ENCODE peak calls at places on chromosome X, in six cellular contexts. X, E, I, L, S and W are unnamed samples.

GRCh38 chrX:23883737-23884354 is 23.9 kb downstream of the APOO start:
- DNase-seq in X (peak), E (no peak), I (peak), L (peak), S (no peak), W (no peak)

GRCh38 chrX:274904-275475 is 6.2 kb upstream of the PLCXD1 start:
- DNase-seq in X (peak), E (peak), I (peak), L (no peak), S (peak), W (peak)

GRCh38 chrX:123199338-123199737 is 15.3 kb downstream of the GRIA3 start:
- DNase-seq in X (no peak), E (no peak), I (no peak), L (no peak), S (no peak), W (no peak)

GRCh38 chrX:149392896-149393295 is 112.2 kb downstream of the IDS start:
- DNase-seq in X (peak), E (no peak), I (no peak), L (no peak), S (no peak), W (no peak)

GRCh38 chrX:48937065-48937907 is 18.5 kb upstream of the PIM2 start:
- DNase-seq in X (peak), E (no peak), I (peak), L (no peak), S (peak), W (no peak)

GRCh38 chrX:134570899-134571298 is 87.4 kb downstream of the PLAC1 start:
- DNase-seq in X (peak), E (no peak), I (peak), L (no peak), S (no peak), W (no peak)

GRCh38 chrX:69424161-69424560 is 80.0 kb upstream of the NALF2 start:
- DNase-seq in X (peak), E (no peak), I (peak), L (peak), S (no peak), W (no peak)

GRCh38 chrX:133171962-133172708 is 46.0 kb downstream of the TFDP3 start:
- DNase-seq in X (peak), E (peak), I (peak), L (no peak), S (no peak), W (no peak)

GRCh38 chrX:106247162-106247561 is 79.1 kb downstream of the PWWP3B start:
- DNase-seq in X (peak), E (no peak), I (no peak), L (no peak), S (no peak), W (no peak)

GRCh38 chrX:154531626-154532025 is 15.0 kb downstream of the G6PD start:
- DNase-seq in X (peak), E (no peak), I (peak), L (peak), S (no peak), W (peak)

GRCh38 chrX:70525733-70526132 is 81.1 kb downstream of the DLG3 start:
- DNase-seq in X (no peak), E (no peak), I (no peak), L (no peak), S (no peak), W (no peak)

GRCh38 chrX:13007519-13008188 is 32.7 kb downstream of the TMSB4X start:
- DNase-seq in X (no peak), E (no peak), I (no peak), L (peak), S (no peak), W (no peak)

GRCh38 chrX:42992199-42992943 is 214.4 kb upstream of the PPP1R2C start:
- DNase-seq in X (peak), E (no peak), I (peak), L (no peak), S (no peak), W (no peak)

GRCh38 chrX:134625315-134625718 is 33.0 kb downstream of the PLAC1 start:
- DNase-seq in X (no peak), E (no peak), I (no peak), L (no peak), S (no peak), W (no peak)

GRCh38 chrX:145178268-145178667 is 69.0 kb upstream of the SPANXN1 start:
- DNase-seq in X (no peak), E (no peak), I (no peak), L (no peak), S (no peak), W (no peak)

GRCh38 chrX:108160309-108160708 is 68.7 kb downstream of the ATG4A start:
- DNase-seq in X (no peak), E (no peak), I (no peak), L (no peak), S (no peak), W (no peak)

GRCh38 chrX:54785901-54786300 is 12.2 kb downstream of the ITIH6 start:
- DNase-seq in X (no peak), E (no peak), I (peak), L (no peak), S (peak), W (peak)
- H2BK15ac ChIP-seq in X (no peak), E (no peak), I (no peak), L (no peak), S (peak), W (no peak)

DNA sequence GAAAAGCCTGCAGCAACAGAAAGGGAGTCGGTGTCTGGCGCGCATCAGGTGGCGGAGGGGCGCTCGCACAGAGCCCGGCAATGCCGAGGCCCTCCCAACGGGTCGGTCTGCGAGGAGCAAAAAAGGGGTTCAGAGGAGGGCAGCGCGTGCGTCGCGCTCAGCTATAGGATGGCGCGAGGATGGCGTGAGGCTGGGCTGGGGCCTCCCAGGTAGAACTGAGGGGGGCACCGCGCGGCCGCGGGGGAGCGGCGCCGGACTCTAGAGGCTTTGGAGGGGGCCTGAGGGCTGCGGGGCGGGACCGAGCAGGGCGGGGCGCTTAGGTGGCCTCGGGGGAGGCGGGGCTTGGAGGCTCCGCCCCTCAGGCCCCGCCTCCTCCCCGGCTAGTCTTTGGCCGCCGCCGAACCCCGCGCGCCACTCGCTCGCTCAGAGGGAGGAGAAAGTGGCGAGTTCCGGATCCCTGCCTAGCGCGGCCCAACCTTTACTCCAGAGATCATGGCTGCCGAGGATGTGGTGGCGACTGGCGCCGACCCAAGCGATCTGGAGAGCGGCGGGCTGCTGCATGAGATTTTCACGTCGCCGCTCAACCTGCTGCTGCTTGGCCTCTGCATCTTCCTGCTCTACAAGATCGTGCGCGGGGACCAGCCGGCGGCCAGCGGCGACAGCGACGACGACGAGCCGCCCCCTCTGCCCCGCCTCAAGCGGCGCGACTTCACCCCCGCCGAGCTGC is at the start of gene PGRMC1:
- DNase-seq in X (peak), E (peak), I (peak), L (peak), S (peak), W (peak)
- H3K18ac ChIP-seq in X (peak), E (peak), I (peak), L (peak), S (peak), W (peak)

DNA sequence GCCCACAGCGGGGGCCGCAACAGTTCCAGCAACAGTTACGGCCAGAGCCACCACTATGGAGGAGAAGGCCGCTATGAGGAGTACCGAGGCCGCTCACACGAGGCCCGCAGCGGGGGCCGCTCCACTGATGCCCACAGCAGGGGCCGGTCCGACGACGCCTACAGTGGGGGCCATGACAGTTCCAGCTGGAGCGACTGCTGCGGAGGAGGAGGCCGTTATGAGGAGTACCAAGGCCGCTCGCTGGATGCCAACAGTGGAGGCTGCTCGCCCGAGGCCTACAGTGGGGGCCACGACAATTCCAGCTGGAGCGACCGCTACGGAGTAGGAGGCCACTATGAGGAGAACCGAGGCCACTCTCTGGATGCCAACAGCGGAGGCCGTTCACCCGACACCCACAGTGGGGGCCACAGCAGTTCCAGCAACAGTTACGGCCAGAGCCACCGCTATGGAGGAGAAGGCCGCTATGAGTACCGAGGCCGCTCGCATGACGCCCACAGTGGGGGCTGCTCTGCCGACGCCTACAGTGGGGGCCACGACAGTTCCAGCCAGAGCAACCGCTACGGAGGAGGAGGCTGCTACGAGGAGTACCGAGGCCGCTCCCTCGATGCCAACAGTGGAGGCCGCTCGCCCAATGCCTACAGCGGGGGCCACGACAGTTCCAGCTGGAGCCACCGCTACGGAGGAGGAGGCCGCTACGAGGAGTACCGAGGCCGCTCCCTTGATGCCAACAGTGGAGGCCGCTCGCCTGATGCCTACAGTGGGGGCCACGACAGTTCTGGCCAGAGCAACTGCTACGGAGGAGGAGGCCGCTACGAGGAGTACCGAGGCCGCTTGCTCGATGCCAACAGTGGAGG is 1.7 kb downstream of the RBMXL3 start:
- DNase-seq in X (no peak), E (no peak), I (no peak), L (no peak), S (no peak), W (no peak)
- H2BK15ac ChIP-seq in X (no peak), E (no peak), I (no peak), L (no peak), S (no peak), W (no peak)

DNA sequence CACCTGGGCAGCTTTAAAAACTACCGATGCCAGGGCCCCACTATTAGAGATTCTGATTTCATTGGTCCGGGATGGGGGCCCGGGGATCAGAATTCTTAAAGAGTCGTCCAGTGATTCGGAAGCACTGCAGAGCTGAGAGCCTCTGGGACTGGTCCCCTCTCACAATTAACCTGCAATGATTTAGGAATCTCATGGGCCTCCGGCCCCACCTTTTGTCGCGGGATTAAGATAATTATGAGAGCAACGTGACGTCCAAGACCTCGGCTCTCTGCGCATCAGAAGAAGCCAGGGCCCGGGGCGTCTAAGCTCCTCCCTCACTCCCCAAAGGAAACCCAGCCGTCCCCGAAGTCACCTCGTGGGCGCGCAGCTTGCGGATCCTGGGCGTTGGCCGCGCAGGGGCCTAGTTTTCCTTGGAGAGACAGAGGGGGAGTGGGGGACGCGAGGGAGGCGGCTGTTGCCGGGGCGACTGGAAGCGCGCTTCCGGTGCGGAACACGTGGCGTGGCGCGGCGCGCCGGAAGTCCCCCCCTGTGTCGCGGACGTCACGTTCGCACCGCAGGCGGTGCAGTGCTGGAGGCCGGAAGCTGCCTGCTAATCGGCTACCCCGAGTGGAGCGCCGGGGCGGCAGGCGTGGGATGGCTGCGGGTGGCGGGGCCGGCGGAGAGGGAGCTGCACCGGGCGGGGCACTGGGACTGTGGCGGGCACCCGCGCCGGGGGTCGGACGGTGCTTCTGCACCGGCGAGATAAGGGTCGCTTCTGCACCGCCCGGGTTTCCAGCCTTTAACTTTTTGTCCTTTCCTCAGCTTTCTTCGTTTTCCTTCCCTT is at the start of gene GEMIN8:
- DNase-seq in X (peak), E (peak), I (peak), L (peak), S (peak), W (peak)
- H3K18ac ChIP-seq in X (peak), E (peak), I (peak), L (peak), S (no peak), W (peak)

DNA sequence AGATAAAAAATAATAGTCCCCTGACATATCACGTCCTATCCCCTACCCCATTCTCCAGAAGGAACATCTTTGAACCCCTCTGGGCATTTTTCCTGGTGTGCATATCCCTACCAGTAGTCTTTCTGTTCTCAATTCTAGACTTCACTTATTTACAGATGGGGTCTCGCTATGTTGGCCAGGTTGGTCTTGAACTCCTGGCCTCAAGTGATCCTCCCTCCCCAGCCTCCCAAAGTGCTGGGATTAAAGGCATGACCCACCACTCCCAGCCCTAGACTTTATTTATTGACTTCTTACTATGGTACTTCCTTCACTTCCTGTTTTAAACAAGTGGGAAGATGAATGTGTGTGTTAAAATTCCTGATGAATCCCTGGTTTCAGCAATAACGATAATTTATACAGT is 612 bp upstream of the RRAGB start:
- DNase-seq in X (no peak), E (no peak), I (no peak), L (no peak), S (no peak), W (no peak)
- H2BK15ac ChIP-seq in X (no peak), E (no peak), I (no peak), L (no peak), S (no peak), W (no peak)

GRCh38 chrX:64205441-64205734 is at the start of gene AMER1:
- DNase-seq in X (no peak), E (no peak), I (no peak), L (no peak), S (no peak), W (no peak)

GRCh38 chrX:64204701-64205440 is 637 bp downstream of the AMER1 start:
- DNase-seq in X (peak), E (no peak), I (peak), L (peak), S (peak), W (peak)

GRCh38 chrX:64206556-64207162 is 1.2 kb upstream of the AMER1 start:
- DNase-seq in X (peak), E (no peak), I (no peak), L (peak), S (no peak), W (no peak)

GRCh38 chrX:64204252-64204651 is 1.3 kb downstream of the AMER1 start:
- DNase-seq in X (peak), E (no peak), I (peak), L (peak), S (peak), W (peak)

GRCh38 chrX:64205735-64206491 is 405 bp upstream of the AMER1 start:
- DNase-seq in X (peak), E (peak), I (peak), L (peak), S (peak), W (peak)
- H3K18ac ChIP-seq in X (peak), E (peak), I (peak), L (peak), S (peak), W (peak)

DNA sequence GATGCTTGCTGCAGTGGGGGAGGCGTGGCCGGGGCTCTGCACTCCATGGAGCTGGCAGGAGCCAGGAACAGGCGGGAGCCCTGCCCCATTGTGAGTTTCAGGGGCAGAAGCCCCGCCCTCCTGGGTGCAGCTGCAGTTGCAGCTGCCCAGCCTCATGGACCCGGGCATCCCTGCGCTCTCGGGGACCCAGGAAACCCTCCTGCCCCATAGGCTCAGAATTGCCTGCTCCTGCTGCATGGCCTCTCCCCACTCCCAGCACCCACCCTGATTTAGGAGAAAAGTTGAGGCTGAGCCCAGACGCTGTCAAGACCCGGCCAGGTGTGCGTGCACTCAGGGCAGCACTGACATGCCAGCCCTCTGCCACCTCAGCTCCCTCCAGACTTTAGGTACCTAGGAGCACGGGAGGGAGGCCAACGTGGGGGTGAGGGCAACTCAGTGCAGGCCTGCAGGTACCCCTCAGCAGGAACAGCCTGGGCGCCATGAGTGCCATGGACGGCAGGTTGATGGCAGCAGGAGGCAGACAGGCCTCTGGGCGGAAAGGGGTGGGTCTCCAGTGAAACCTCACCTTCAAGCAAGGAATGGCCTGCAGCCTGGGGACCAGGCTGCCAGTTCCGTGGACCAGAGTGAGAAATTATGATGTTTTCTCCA is 67.2 kb upstream of the MAGEB2 start:
- DNase-seq in X (no peak), E (no peak), I (no peak), L (no peak), S (no peak), W (no peak)
- H2BK15ac ChIP-seq in X (no peak), E (no peak), I (no peak), L (no peak), S (no peak), W (no peak)